ENCODE peak calls at places on chromosome 16, in four cellular contexts. One of them, this sample, is unnamed.

GRCh38 chr16:59170065-59170712 is 436.1 kb upstream of the GOT2 start:
- DNase-seq in activated naive CD4-positive, alpha-beta T cell: no peak
- DNase-seq in MCF 10A: no peak
- DNase-seq in astrocyte of the cerebellum: no peak
- DNase-seq in this sample: no peak

GRCh38 chr16:84087461-84088151 is 29.1 kb downstream of the MBTPS1 start:
- DNase-seq in activated naive CD4-positive, alpha-beta T cell: no peak
- DNase-seq in MCF 10A: no peak
- DNase-seq in astrocyte of the cerebellum: no peak
- DNase-seq in this sample: no peak

GRCh38 chr16:87954826-87955225 is 3.6 kb downstream of the BANP start:
- DNase-seq in activated naive CD4-positive, alpha-beta T cell: no peak
- DNase-seq in MCF 10A: no peak
- DNase-seq in astrocyte of the cerebellum: no peak
- DNase-seq in this sample: no peak

GRCh38 chr16:58456193-58456592 is 43.8 kb upstream of the NDRG4 start:
- DNase-seq in activated naive CD4-positive, alpha-beta T cell: no peak
- DNase-seq in MCF 10A: no peak
- DNase-seq in astrocyte of the cerebellum: no peak
- DNase-seq in this sample: no peak

GRCh38 chr16:585351-585750 is 4.5 kb upstream of the RAB40C start:
- DNase-seq in activated naive CD4-positive, alpha-beta T cell: no peak
- DNase-seq in MCF 10A: no peak
- DNase-seq in astrocyte of the cerebellum: no peak
- DNase-seq in this sample: no peak

GRCh38 chr16:19166500-19166899 is 1.5 kb upstream of the SYT17 start:
- DNase-seq in activated naive CD4-positive, alpha-beta T cell: no peak
- DNase-seq in MCF 10A: peak; percentile 32
- DNase-seq in astrocyte of the cerebellum: no peak
- DNase-seq in this sample: no peak

GRCh38 chr16:48299471-48299870 is 52.1 kb upstream of the ABCC11 start:
- DNase-seq in activated naive CD4-positive, alpha-beta T cell: no peak
- DNase-seq in MCF 10A: no peak
- DNase-seq in astrocyte of the cerebellum: no peak
- DNase-seq in this sample: no peak

GRCh38 chr16:78955206-78955605 is 645.3 kb downstream of the MAF start:
- DNase-seq in activated naive CD4-positive, alpha-beta T cell: no peak
- DNase-seq in MCF 10A: no peak
- DNase-seq in astrocyte of the cerebellum: no peak
- DNase-seq in this sample: no peak

GRCh38 chr16:58476791-58477190 is 23.2 kb upstream of the NDRG4 start:
- DNase-seq in activated naive CD4-positive, alpha-beta T cell: no peak
- DNase-seq in MCF 10A: no peak
- DNase-seq in astrocyte of the cerebellum: no peak
- DNase-seq in this sample: no peak

GRCh38 chr16:30010817-30011504 is at the start of gene DOC2A:
- DNase-seq in activated naive CD4-positive, alpha-beta T cell: peak; percentile 40
- DNase-seq in MCF 10A: no peak
- DNase-seq in astrocyte of the cerebellum: no peak
- DNase-seq in this sample: peak; percentile 65

GRCh38 chr16:70577256-70577698 is 53.7 kb downstream of the SF3B3 start:
- DNase-seq in activated naive CD4-positive, alpha-beta T cell: no peak
- DNase-seq in MCF 10A: peak; percentile 86
- DNase-seq in astrocyte of the cerebellum: no peak
- DNase-seq in this sample: no peak

GRCh38 chr16:28610595-28611270 is 889 bp upstream of the SULT1A1 start:
- DNase-seq in activated naive CD4-positive, alpha-beta T cell: no peak
- DNase-seq in MCF 10A: no peak
- DNase-seq in astrocyte of the cerebellum: no peak
- DNase-seq in this sample: no peak

GRCh38 chr16:49700222-49700927 is 155.5 kb downstream of the ZNF423 start:
- DNase-seq in activated naive CD4-positive, alpha-beta T cell: no peak
- DNase-seq in MCF 10A: no peak
- DNase-seq in astrocyte of the cerebellum: no peak
- DNase-seq in this sample: peak; percentile 43

GRCh38 chr16:10657925-10658324 is 36.8 kb downstream of the TEKT5 start:
- DNase-seq in activated naive CD4-positive, alpha-beta T cell: no peak
- DNase-seq in MCF 10A: no peak
- DNase-seq in astrocyte of the cerebellum: no peak
- DNase-seq in this sample: no peak

GRCh38 chr16:84686702-84687298 is 13.0 kb upstream of the USP10 start:
- DNase-seq in activated naive CD4-positive, alpha-beta T cell: no peak
- DNase-seq in MCF 10A: no peak
- DNase-seq in astrocyte of the cerebellum: no peak
- DNase-seq in this sample: no peak

GRCh38 chr16:2230376-2230775 is 5.9 kb upstream of the DNASE1L2 start:
- DNase-seq in activated naive CD4-positive, alpha-beta T cell: no peak
- DNase-seq in MCF 10A: no peak
- DNase-seq in astrocyte of the cerebellum: no peak
- DNase-seq in this sample: no peak

GRCh38 chr16:3029499-3030127 is 5.8 kb downstream of the THOC6 start:
- DNase-seq in activated naive CD4-positive, alpha-beta T cell: peak; percentile 21
- DNase-seq in MCF 10A: no peak
- DNase-seq in astrocyte of the cerebellum: no peak
- DNase-seq in this sample: no peak

GRCh38 chr16:22932032-22932771 is 118.2 kb downstream of the HS3ST2 start:
- DNase-seq in activated naive CD4-positive, alpha-beta T cell: no peak
- DNase-seq in MCF 10A: no peak
- DNase-seq in astrocyte of the cerebellum: no peak
- DNase-seq in this sample: no peak

GRCh38 chr16:6356881-6357280 is 975.8 kb upstream of the RBFOX1 start:
- DNase-seq in activated naive CD4-positive, alpha-beta T cell: no peak
- DNase-seq in MCF 10A: no peak
- DNase-seq in astrocyte of the cerebellum: no peak
- DNase-seq in this sample: no peak

GRCh38 chr16:66471696-66472393 is 44.8 kb downstream of the BEAN1 start:
- DNase-seq in activated naive CD4-positive, alpha-beta T cell: no peak
- DNase-seq in MCF 10A: no peak
- DNase-seq in astrocyte of the cerebellum: no peak
- DNase-seq in this sample: no peak

GRCh38 chr16:58421529-58421928 is 29.3 kb downstream of the GINS3 start:
- DNase-seq in activated naive CD4-positive, alpha-beta T cell: no peak
- DNase-seq in MCF 10A: peak; percentile 87
- DNase-seq in astrocyte of the cerebellum: peak; percentile 46
- DNase-seq in this sample: no peak

GRCh38 chr16:17339764-17340541 is 130.8 kb downstream of the XYLT1 start:
- DNase-seq in activated naive CD4-positive, alpha-beta T cell: no peak
- DNase-seq in MCF 10A: no peak
- DNase-seq in astrocyte of the cerebellum: no peak
- DNase-seq in this sample: no peak

GRCh38 chr16:53433930-53434435 is 288 bp upstream of the RBL2 start:
- DNase-seq in activated naive CD4-positive, alpha-beta T cell: no peak
- DNase-seq in MCF 10A: no peak
- DNase-seq in astrocyte of the cerebellum: peak; percentile 36
- DNase-seq in this sample: no peak

GRCh38 chr16:117381-118365 is 20.8 kb downstream of the NPRL3 start:
- DNase-seq in activated naive CD4-positive, alpha-beta T cell: peak; percentile 63
- DNase-seq in MCF 10A: peak; percentile 69
- DNase-seq in astrocyte of the cerebellum: no peak
- DNase-seq in this sample: peak; percentile 51

GRCh38 chr16:87053016-87053982 is 263.9 kb downstream of the C16orf95 start:
- DNase-seq in activated naive CD4-positive, alpha-beta T cell: no peak
- DNase-seq in MCF 10A: no peak
- DNase-seq in astrocyte of the cerebellum: no peak
- DNase-seq in this sample: no peak

GRCh38 chr16:53768593-53768992 is 64.6 kb downstream of the FTO start:
- DNase-seq in activated naive CD4-positive, alpha-beta T cell: no peak
- DNase-seq in MCF 10A: peak; percentile 92
- DNase-seq in astrocyte of the cerebellum: peak; percentile 92
- DNase-seq in this sample: no peak

GRCh38 chr16:12677472-12677871 is 126.2 kb downstream of the CPPED1 start:
- DNase-seq in activated naive CD4-positive, alpha-beta T cell: no peak
- DNase-seq in MCF 10A: no peak
- DNase-seq in astrocyte of the cerebellum: no peak
- DNase-seq in this sample: no peak

GRCh38 chr16:85245307-85246172 is 133.3 kb upstream of the CIBAR2 start:
- DNase-seq in activated naive CD4-positive, alpha-beta T cell: peak; percentile 33
- DNase-seq in MCF 10A: peak; percentile 62
- DNase-seq in astrocyte of the cerebellum: no peak
- DNase-seq in this sample: peak; percentile 75

GRCh38 chr16:46762583-46762982 is 14.4 kb upstream of the MYLK3 start:
- DNase-seq in activated naive CD4-positive, alpha-beta T cell: no peak
- DNase-seq in MCF 10A: peak; percentile 23
- DNase-seq in astrocyte of the cerebellum: no peak
- DNase-seq in this sample: no peak

GRCh38 chr16:67718668-67719047 is 458 bp downstream of the GFOD2 start:
- DNase-seq in activated naive CD4-positive, alpha-beta T cell: no peak
- DNase-seq in MCF 10A: peak; percentile 5
- DNase-seq in astrocyte of the cerebellum: no peak
- DNase-seq in this sample: no peak

GRCh38 chr16:10594312-10594950 is 14.0 kb upstream of the EMP2 start:
- DNase-seq in activated naive CD4-positive, alpha-beta T cell: no peak
- DNase-seq in MCF 10A: peak; percentile 80
- DNase-seq in astrocyte of the cerebellum: no peak
- DNase-seq in this sample: no peak

GRCh38 chr16:15450624-15451023 is 16.2 kb downstream of the BMERB1 start:
- DNase-seq in activated naive CD4-positive, alpha-beta T cell: no peak
- DNase-seq in MCF 10A: no peak
- DNase-seq in astrocyte of the cerebellum: no peak
- DNase-seq in this sample: no peak

GRCh38 chr16:1808691-1809090 is 15.2 kb upstream of the IGFALS start:
- DNase-seq in activated naive CD4-positive, alpha-beta T cell: no peak
- DNase-seq in MCF 10A: no peak
- DNase-seq in astrocyte of the cerebellum: no peak
- DNase-seq in this sample: no peak

GRCh38 chr16:14284930-14285541 is 213.9 kb downstream of the MRTFB start:
- DNase-seq in activated naive CD4-positive, alpha-beta T cell: peak; percentile 62
- DNase-seq in MCF 10A: peak; percentile 76
- DNase-seq in astrocyte of the cerebellum: peak; percentile 29
- DNase-seq in this sample: no peak

GRCh38 chr16:82042144-82042543 is 7.1 kb downstream of the HSD17B2 start:
- DNase-seq in activated naive CD4-positive, alpha-beta T cell: no peak
- DNase-seq in MCF 10A: no peak
- DNase-seq in astrocyte of the cerebellum: no peak
- DNase-seq in this sample: no peak

GRCh38 chr16:14249291-14250032 is 178.3 kb downstream of the MRTFB start:
- DNase-seq in activated naive CD4-positive, alpha-beta T cell: peak; percentile 7
- DNase-seq in MCF 10A: peak; percentile 54
- DNase-seq in astrocyte of the cerebellum: peak; percentile 23
- DNase-seq in this sample: peak; percentile 55